ENCODE peak calls at places on chromosomes 12 and 14, in five cellular contexts. I is RWPE2, W is cardiac muscle cell, V is spleen, H is choroid plexus epithelial cell. F is an unnamed sample.

GRCh38 chr12:131102493-131102931 is 148.8 kb downstream of the ADGRD1 start:
- DNase-seq in I (no peak), W (no peak), V (peak), H (no peak), F (no peak)

GRCh38 chr12:48350249-48351021 is at the start of gene ZNF641:
- DNase-seq in I (peak), W (peak), V (peak), H (peak), F (peak)

GRCh38 chr12:125346361-125346760 is 281.1 kb downstream of the AACS start:
- DNase-seq in I (no peak), W (no peak), V (no peak), H (no peak), F (no peak)

GRCh38 chr12:10182662-10183061 is 3.8 kb downstream of the TMEM52B start:
- DNase-seq in I (no peak), W (no peak), V (no peak), H (peak), F (no peak)

GRCh38 chr12:49342066-49342913 is 4.4 kb upstream of the DNAJC22 start:
- DNase-seq in I (peak), W (peak), V (peak), H (peak), F (peak)

GRCh38 chr14:61322799-61323290 is 1.5 kb downstream of the PRKCH start:
- DNase-seq in I (peak), W (peak), V (no peak), H (peak), F (no peak)

GRCh38 chr14:102554835-102555819 is 37.3 kb upstream of the RCOR1 start:
- DNase-seq in I (no peak), W (peak), V (peak), H (no peak), F (no peak)

GRCh38 chr12:104182144-104182543 is 33.4 kb upstream of the TXNRD1 start:
- DNase-seq in I (no peak), W (no peak), V (no peak), H (peak), F (peak)

GRCh38 chr12:25384038-25384953 is 133.6 kb upstream of the KRAS start:
- DNase-seq in I (no peak), W (no peak), V (no peak), H (no peak), F (no peak)

GRCh38 chr14:28303248-28303647 is 463.3 kb upstream of the FOXG1 start:
- DNase-seq in I (no peak), W (no peak), V (no peak), H (peak), F (no peak)

GRCh38 chr12:61781021-61781581 is 479.1 kb upstream of the USP15 start:
- DNase-seq in I (no peak), W (peak), V (no peak), H (peak), F (no peak)

GRCh38 chr12:121839106-121839992 is 19.3 kb downstream of the HPD start:
- DNase-seq in I (peak), W (peak), V (peak), H (peak), F (peak)

GRCh38 chr12:121843236-121843982 is 15.2 kb downstream of the HPD start:
- DNase-seq in I (no peak), W (no peak), V (no peak), H (no peak), F (no peak)

GRCh38 chr12:121839993-121840761 is 18.5 kb downstream of the HPD start:
- DNase-seq in I (no peak), W (no peak), V (no peak), H (no peak), F (no peak)

GRCh38 chr12:121838096-121838495 is 20.6 kb downstream of the HPD start:
- DNase-seq in I (no peak), W (no peak), V (no peak), H (no peak), F (no peak)

GRCh38 chr12:121837680-121838079 is 21.0 kb downstream of the HPD start:
- DNase-seq in I (no peak), W (no peak), V (no peak), H (peak), F (no peak)
- TF ChIP-seq CTCF in I (no peak), W (no peak), V (no peak), H (peak), F (peak)

GRCh38 chr12:101117842-101118241 is 92.2 kb downstream of the SLC5A8 start:
- DNase-seq in I (no peak), W (no peak), V (no peak), H (no peak), F (no peak)
- TF ChIP-seq CTCF in I (no peak), W (peak), V (no peak), H (no peak), F (no peak)

DNA sequence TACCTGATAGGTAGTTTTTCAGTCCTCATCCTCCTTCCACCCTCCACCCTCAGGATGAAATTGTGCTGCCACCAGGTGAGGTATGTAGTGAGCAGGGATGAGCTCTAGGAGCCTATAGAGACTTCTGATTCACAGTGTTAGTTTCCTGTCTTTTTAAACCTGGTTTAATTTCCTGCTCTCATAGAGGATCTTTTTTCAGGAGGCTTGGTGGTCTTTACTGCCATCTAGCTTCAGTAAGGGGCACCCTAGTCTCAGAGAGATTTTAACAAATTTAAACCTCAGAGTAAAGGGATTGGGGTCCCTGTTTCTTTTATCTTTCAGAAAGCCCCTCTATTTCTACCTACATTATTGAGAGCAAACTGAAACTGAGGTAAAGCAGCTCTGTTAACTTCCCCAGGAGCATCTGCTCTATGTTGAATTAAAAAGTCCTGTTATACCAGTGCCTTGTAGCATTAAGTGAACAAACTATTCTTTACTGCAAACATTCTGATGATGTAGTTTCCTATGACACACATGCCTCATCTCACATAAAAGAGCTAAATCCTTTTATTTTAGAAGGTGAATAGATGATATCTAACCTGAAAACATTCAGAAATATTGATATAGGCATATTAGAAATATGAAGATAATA is 172.2 kb upstream of the DDHD1 start:
- DNase-seq in I (no peak), W (peak), V (no peak), H (peak), F (no peak)
- TF ChIP-seq CTCF in I (peak), W (peak), V (no peak), H (peak), F (peak)

DNA sequence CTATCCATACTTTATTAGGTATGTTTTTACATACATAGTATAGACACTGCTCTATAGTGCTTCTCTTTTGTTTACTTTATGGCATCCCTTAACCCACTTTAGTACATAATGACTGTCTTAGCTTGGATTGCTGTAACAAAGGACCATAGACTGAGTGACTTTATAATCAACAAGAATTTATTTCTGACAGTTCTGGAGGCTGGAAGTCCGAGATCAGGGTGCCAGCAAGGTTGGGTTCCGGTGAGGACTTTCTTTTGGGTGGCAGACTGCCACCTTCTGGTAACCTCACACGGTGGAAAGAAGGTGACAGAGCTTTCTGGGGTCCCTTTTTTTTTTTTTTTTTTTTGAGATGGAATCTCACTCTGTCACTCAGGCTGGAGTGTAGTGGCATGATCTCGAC is 48.6 kb upstream of the PPM1H start:
- DNase-seq in I (no peak), W (no peak), V (no peak), H (peak), F (no peak)
- TF ChIP-seq CTCF in I (peak), W (no peak), V (no peak), H (peak), F (peak)

F was measured in osteocyte.